ENCODE peak calls at places on chromosomes 13 and 19, in eight cellular contexts. One of them, this sample, is unnamed.

GRCh38 chr13:52736891-52737290 is 2.7 kb downstream of the CNMD start:
- DNase-seq in A549: no peak
- DNase-seq in transverse colon: no peak
- DNase-seq in tibial nerve: no peak
- DNase-seq in ovary: no peak
- DNase-seq in H1: no peak
- DNase-seq in sigmoid colon: no peak
- DNase-seq in SK-N-SH: no peak
- DNase-seq in this sample: no peak

GRCh38 chr19:52297601-52298358 is 811 bp downstream of the ZNF480 start:
- DNase-seq in A549: no peak
- DNase-seq in transverse colon: no peak
- DNase-seq in tibial nerve: no peak
- DNase-seq in ovary: no peak
- DNase-seq in H1: no peak
- DNase-seq in sigmoid colon: no peak
- DNase-seq in SK-N-SH: peak
- DNase-seq in this sample: no peak

GRCh38 chr13:103883152-103883551 is 816.9 kb upstream of the SLC10A2 start:
- DNase-seq in A549: peak
- DNase-seq in transverse colon: peak
- DNase-seq in tibial nerve: peak
- DNase-seq in ovary: peak
- DNase-seq in H1: peak
- DNase-seq in sigmoid colon: peak
- DNase-seq in SK-N-SH: peak
- DNase-seq in this sample: peak

GRCh38 chr13:79810671-79811070 is 329.7 kb downstream of the NDFIP2 start:
- DNase-seq in A549: peak
- DNase-seq in transverse colon: no peak
- DNase-seq in tibial nerve: no peak
- DNase-seq in ovary: no peak
- DNase-seq in H1: no peak
- DNase-seq in sigmoid colon: no peak
- DNase-seq in SK-N-SH: no peak
- DNase-seq in this sample: no peak

GRCh38 chr13:71320452-71320851 is 546.6 kb downstream of the DACH1 start:
- DNase-seq in A549: no peak
- DNase-seq in transverse colon: no peak
- DNase-seq in tibial nerve: no peak
- DNase-seq in ovary: no peak
- DNase-seq in H1: peak
- DNase-seq in sigmoid colon: no peak
- DNase-seq in SK-N-SH: no peak
- DNase-seq in this sample: no peak

GRCh38 chr19:35861640-35862160 is 5.0 kb downstream of the KIRREL2 start:
- DNase-seq in A549: no peak
- DNase-seq in transverse colon: no peak
- DNase-seq in tibial nerve: no peak
- DNase-seq in ovary: no peak
- DNase-seq in H1: no peak
- DNase-seq in sigmoid colon: no peak
- DNase-seq in SK-N-SH: no peak
- DNase-seq in this sample: no peak

GRCh38 chr13:110509971-110510786 is 51.3 kb downstream of the RAB20 start:
- DNase-seq in A549: no peak
- DNase-seq in transverse colon: no peak
- DNase-seq in tibial nerve: no peak
- DNase-seq in ovary: no peak
- DNase-seq in H1: no peak
- DNase-seq in sigmoid colon: no peak
- DNase-seq in SK-N-SH: no peak
- DNase-seq in this sample: no peak

GRCh38 chr19:33473644-33474305 is 47.8 kb downstream of the PEPD start:
- DNase-seq in A549: no peak
- DNase-seq in transverse colon: no peak
- DNase-seq in tibial nerve: no peak
- DNase-seq in ovary: no peak
- DNase-seq in H1: no peak
- DNase-seq in sigmoid colon: no peak
- DNase-seq in SK-N-SH: no peak
- DNase-seq in this sample: no peak

GRCh38 chr13:23898101-23898500 is 799 bp upstream of the C1QTNF9B start:
- DNase-seq in A549: no peak
- DNase-seq in transverse colon: peak
- DNase-seq in tibial nerve: no peak
- DNase-seq in ovary: peak
- DNase-seq in H1: no peak
- DNase-seq in sigmoid colon: peak
- DNase-seq in SK-N-SH: no peak
- DNase-seq in this sample: no peak

GRCh38 chr13:35785563-35786327 is 309.3 kb upstream of the MAB21L1 start:
- DNase-seq in A549: no peak
- DNase-seq in transverse colon: no peak
- DNase-seq in tibial nerve: no peak
- DNase-seq in ovary: no peak
- DNase-seq in H1: no peak
- DNase-seq in sigmoid colon: no peak
- DNase-seq in SK-N-SH: peak
- DNase-seq in this sample: no peak
- TF ChIP-seq EP300 in A549: no peak
- TF ChIP-seq EP300 in transverse colon: no peak
- TF ChIP-seq EP300 in tibial nerve: no peak
- TF ChIP-seq EP300 in ovary: no peak
- TF ChIP-seq EP300 in H1: no peak
- TF ChIP-seq EP300 in sigmoid colon: no peak
- TF ChIP-seq EP300 in SK-N-SH: peak
- TF ChIP-seq EP300 in this sample: no peak

DNA sequence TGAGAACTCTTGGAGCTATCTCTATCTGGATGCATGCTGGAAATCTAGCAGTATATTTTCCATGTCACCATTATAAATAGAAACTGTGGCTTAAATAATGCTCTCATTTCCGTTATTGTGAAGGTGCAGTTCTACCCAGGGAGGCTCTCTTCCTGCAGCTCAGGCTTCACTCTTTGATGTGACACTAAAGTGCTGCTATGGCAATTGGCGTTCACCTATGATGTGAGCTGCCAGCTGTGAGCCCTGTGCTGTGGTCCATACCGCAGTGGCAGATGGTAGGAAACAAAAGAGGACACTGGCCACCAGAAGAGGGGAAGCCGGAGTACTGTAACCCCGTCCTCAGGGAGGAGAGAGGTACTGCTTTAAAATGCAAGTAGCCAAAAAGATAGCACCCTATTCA is 40.6 kb upstream of the ZNF681 start:
- DNase-seq in A549: no peak
- DNase-seq in transverse colon: no peak
- DNase-seq in tibial nerve: no peak
- DNase-seq in ovary: no peak
- DNase-seq in H1: peak
- DNase-seq in sigmoid colon: no peak
- DNase-seq in SK-N-SH: no peak
- DNase-seq in this sample: no peak
- TF ChIP-seq EP300 in A549: no peak
- TF ChIP-seq EP300 in transverse colon: no peak
- TF ChIP-seq EP300 in tibial nerve: no peak
- TF ChIP-seq EP300 in ovary: no peak
- TF ChIP-seq EP300 in H1: no peak
- TF ChIP-seq EP300 in sigmoid colon: no peak
- TF ChIP-seq EP300 in SK-N-SH: no peak
- TF ChIP-seq EP300 in this sample: no peak

GRCh38 chr19:3945838-3946237 is 13.0 kb downstream of the NMRK2 start:
- DNase-seq in A549: no peak
- DNase-seq in transverse colon: no peak
- DNase-seq in tibial nerve: no peak
- DNase-seq in ovary: no peak
- DNase-seq in H1: no peak
- DNase-seq in sigmoid colon: no peak
- DNase-seq in SK-N-SH: no peak
- DNase-seq in this sample: no peak

GRCh38 chr19:3954107-3954506 is 16.8 kb downstream of the DAPK3 start:
- DNase-seq in A549: no peak
- DNase-seq in transverse colon: no peak
- DNase-seq in tibial nerve: no peak
- DNase-seq in ovary: no peak
- DNase-seq in H1: no peak
- DNase-seq in sigmoid colon: peak
- DNase-seq in SK-N-SH: no peak
- DNase-seq in this sample: no peak

GRCh38 chr19:3949294-3949693 is 16.4 kb downstream of the NMRK2 start:
- DNase-seq in A549: no peak
- DNase-seq in transverse colon: no peak
- DNase-seq in tibial nerve: no peak
- DNase-seq in ovary: no peak
- DNase-seq in H1: no peak
- DNase-seq in sigmoid colon: no peak
- DNase-seq in SK-N-SH: no peak
- DNase-seq in this sample: no peak

GRCh38 chr19:3950871-3951861 is 18.3 kb downstream of the NMRK2 start:
- DNase-seq in A549: no peak
- DNase-seq in transverse colon: no peak
- DNase-seq in tibial nerve: no peak
- DNase-seq in ovary: no peak
- DNase-seq in H1: no peak
- DNase-seq in sigmoid colon: peak
- DNase-seq in SK-N-SH: no peak
- DNase-seq in this sample: no peak

DNA sequence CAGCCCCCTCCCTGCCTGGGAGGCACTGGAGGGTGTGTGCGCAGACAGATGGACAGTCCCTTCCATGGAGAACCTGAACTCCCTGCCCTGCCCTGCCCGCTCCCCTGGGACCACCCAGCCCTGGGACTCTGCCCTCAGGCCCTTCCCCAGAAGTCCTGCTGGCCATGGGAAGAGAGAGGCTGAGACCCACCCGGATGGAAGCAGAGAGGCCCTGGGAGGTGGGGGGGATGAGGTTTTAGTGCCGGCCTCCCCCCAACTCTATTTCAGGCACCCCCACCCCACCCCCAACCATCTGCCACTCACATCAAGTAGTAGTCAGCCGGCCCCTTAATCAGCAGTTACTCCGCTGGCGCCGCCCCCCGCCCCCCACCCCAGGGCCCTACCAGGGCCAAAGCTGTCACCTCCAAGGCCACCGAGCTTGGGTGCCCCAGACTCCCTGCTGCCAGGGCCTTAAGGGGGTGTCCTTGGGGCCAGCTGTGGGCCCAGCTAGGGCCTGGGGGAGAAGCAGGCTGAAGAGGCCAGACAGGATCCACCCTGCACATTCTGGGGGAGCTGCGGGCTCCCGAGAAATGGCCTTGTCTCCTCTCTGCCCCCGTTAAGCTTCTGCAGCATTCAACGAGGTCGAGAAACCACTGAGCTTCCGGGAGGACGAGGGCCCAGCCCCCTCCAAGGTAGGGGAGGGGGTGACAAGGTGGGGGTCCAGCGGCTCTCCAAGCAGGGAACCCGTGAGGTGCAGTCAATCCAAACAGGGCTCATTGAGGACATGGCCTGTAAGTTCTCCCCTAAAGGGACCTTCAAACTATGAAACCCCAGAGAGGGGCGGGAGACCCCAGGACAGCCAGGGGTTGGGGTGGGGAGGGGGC is 17.4 kb downstream of the NMRK2 start:
- DNase-seq in A549: no peak
- DNase-seq in transverse colon: no peak
- DNase-seq in tibial nerve: no peak
- DNase-seq in ovary: no peak
- DNase-seq in H1: no peak
- DNase-seq in sigmoid colon: peak
- DNase-seq in SK-N-SH: no peak
- DNase-seq in this sample: no peak
- TF ChIP-seq EP300 in A549: no peak
- TF ChIP-seq EP300 in transverse colon: no peak
- TF ChIP-seq EP300 in tibial nerve: no peak
- TF ChIP-seq EP300 in ovary: no peak
- TF ChIP-seq EP300 in H1: no peak
- TF ChIP-seq EP300 in sigmoid colon: no peak
- TF ChIP-seq EP300 in SK-N-SH: no peak
- TF ChIP-seq EP300 in this sample: no peak

GRCh38 chr19:43532571-43532961 is 422 bp upstream of the ZNF575 start:
- DNase-seq in A549: peak
- DNase-seq in transverse colon: peak
- DNase-seq in tibial nerve: no peak
- DNase-seq in ovary: peak
- DNase-seq in H1: no peak
- DNase-seq in sigmoid colon: peak
- DNase-seq in SK-N-SH: peak
- DNase-seq in this sample: peak

GRCh38 chr19:43532962-43533545 is at the start of gene ZNF575:
- DNase-seq in A549: peak
- DNase-seq in transverse colon: peak
- DNase-seq in tibial nerve: peak
- DNase-seq in ovary: peak
- DNase-seq in H1: peak
- DNase-seq in sigmoid colon: peak
- DNase-seq in SK-N-SH: peak
- DNase-seq in this sample: peak

GRCh38 chr19:43533546-43534304 is 737 bp downstream of the ZNF575 start:
- DNase-seq in A549: peak
- DNase-seq in transverse colon: peak
- DNase-seq in tibial nerve: peak
- DNase-seq in ovary: peak
- DNase-seq in H1: peak
- DNase-seq in sigmoid colon: peak
- DNase-seq in SK-N-SH: peak
- DNase-seq in this sample: peak

GRCh38 chr19:43534305-43534612 is 1.3 kb downstream of the ZNF575 start:
- DNase-seq in A549: no peak
- DNase-seq in transverse colon: no peak
- DNase-seq in tibial nerve: no peak
- DNase-seq in ovary: no peak
- DNase-seq in H1: no peak
- DNase-seq in sigmoid colon: no peak
- DNase-seq in SK-N-SH: no peak
- DNase-seq in this sample: no peak

DNA sequence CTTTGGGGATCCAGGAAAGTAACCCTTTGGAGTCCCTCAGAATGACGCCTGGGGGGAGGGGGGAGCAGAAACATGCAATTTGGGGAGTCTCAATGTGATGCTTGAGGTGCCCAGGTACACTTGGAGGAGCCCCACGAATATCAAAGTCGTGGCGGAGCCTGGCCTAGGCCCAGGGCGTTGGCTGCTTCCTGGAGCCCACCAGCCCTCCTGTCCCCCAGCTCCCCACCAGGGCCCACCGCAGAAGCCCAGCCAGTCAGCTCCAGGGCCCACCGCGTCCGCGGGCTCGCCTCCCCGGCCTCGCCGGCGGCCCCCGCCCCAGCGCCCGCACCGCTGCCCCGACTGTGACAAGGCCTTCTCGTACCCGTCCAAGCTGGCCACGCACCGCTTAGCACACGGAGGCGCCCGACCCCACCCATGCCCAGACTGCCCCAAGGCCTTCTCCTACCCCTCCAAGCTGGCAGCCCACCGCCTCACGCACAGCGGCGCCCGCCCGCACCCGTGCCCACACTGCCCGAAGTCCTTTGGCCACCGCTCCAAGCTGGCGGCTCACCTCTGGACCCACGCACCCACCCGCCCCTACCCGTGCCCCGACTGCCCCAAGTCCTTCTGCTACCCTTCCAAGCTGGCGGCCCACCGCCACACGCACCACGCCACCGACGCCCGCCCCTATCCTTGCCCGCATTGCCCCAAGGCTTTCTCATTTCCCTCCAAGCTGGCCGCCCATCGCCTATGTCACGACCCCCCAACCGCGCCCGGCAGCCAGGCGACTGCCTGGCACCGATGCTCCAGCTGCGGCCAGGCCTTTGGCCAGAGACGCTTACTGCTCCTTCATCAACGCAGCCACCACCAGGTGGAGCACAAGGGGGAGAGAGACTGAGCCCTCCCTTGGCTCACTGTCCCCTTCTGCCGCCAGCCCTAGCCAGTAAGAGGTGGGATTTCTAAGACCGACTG is 2.1 kb downstream of the ZNF575 start:
- DNase-seq in A549: peak
- DNase-seq in transverse colon: peak
- DNase-seq in tibial nerve: peak
- DNase-seq in ovary: peak
- DNase-seq in H1: peak
- DNase-seq in sigmoid colon: peak
- DNase-seq in SK-N-SH: peak
- DNase-seq in this sample: no peak
- TF ChIP-seq EP300 in A549: no peak
- TF ChIP-seq EP300 in transverse colon: no peak
- TF ChIP-seq EP300 in tibial nerve: no peak
- TF ChIP-seq EP300 in ovary: no peak
- TF ChIP-seq EP300 in H1: no peak
- TF ChIP-seq EP300 in sigmoid colon: no peak
- TF ChIP-seq EP300 in SK-N-SH: no peak
- TF ChIP-seq EP300 in this sample: no peak